ENCODE peak calls at places on chromosomes 7 and 10, in five cellular contexts. Z is CD4-positive, alpha-beta T cell; W is foreskin keratinocyte; A is stomach; T is heart left ventricle. Y is an unnamed sample.

GRCh38 chr10:59064116-59064707 is 112.2 kb upstream of the PHYHIPL start:
- DNase-seq in Z (no peak), A (no peak), T (no peak), W (no peak), Y (no peak)

GRCh38 chr7:142385528-142386340 is 127.9 kb upstream of the PRSS58 start:
- DNase-seq in A (no peak), Z (peak), W (peak), T (no peak), Y (peak)

GRCh38 chr10:33412261-33413092 is 78.0 kb upstream of the NRP1 start:
- DNase-seq in Z (no peak), T (no peak), W (peak), A (no peak), Y (no peak)

GRCh38 chr7:45451636-45452035 is 122.5 kb upstream of the ADCY1 start:
- DNase-seq in W (peak), Z (no peak), T (no peak), A (no peak), Y (no peak)

GRCh38 chr7:80334185-80334584 is 177.7 kb downstream of the GNAT3 start:
- DNase-seq in Z (no peak), W (no peak), A (no peak), T (no peak), Y (no peak)

GRCh38 chr10:101031128-101031795 is at the start of the genes PDZD7 and SFXN3:
- DNase-seq in W (peak), T (peak), A (peak), Z (peak), Y (peak)

GRCh38 chr7:139231513-139232376 is 708 bp downstream of the UBN2 start:
- DNase-seq in T (peak), Z (peak), W (no peak), A (peak), Y (peak)

GRCh38 chr7:70630647-70631457 is 501.1 kb upstream of the GALNT17 start:
- DNase-seq in W (no peak), Z (no peak), A (no peak), T (peak), Y (no peak)

GRCh38 chr7:68706291-68706690 is 892.0 kb upstream of the AUTS2 start:
- DNase-seq in T (no peak), A (no peak), Z (no peak), W (no peak), Y (no peak)

GRCh38 chr10:106711313-106711906 is 453.1 kb downstream of the SORCS1 start:
- DNase-seq in A (peak), W (no peak), Z (no peak), T (no peak), Y (no peak)

GRCh38 chr10:34885901-34886300 is 70.8 kb upstream of the PARD3 start:
- DNase-seq in A (no peak), W (no peak), T (no peak), Z (no peak), Y (no peak)

GRCh38 chr7:128405345-128406146 is 4.2 kb downstream of the IMPDH1 start:
- DNase-seq in W (no peak), T (peak), A (peak), Z (peak), Y (peak)

GRCh38 chr10:102675887-102676616 is 31.8 kb downstream of the TRIM8 start:
- DNase-seq in W (no peak), Z (no peak), T (no peak), A (no peak), Y (peak)

GRCh38 chr10:14244147-14244546 is 86.6 kb downstream of the FRMD4A start:
- DNase-seq in A (no peak), Z (no peak), W (no peak), T (no peak), Y (no peak)

GRCh38 chr10:110547139-110547761 is 20.2 kb upstream of the SMC3 start:
- DNase-seq in Z (no peak), A (no peak), T (no peak), W (no peak), Y (no peak)

GRCh38 chr10:129530486-129531065 is 63.5 kb downstream of the MGMT start:
- DNase-seq in W (no peak), Z (no peak), A (no peak), T (peak), Y (no peak)

GRCh38 chr7:3229904-3230470 is 71.1 kb upstream of the SDK1 start:
- DNase-seq in W (no peak), Z (no peak), T (no peak), A (no peak), Y (no peak)

GRCh38 chr10:3770611-3771110 is 14.3 kb downstream of the KLF6 start:
- DNase-seq in Z (no peak), T (no peak), A (no peak), W (no peak), Y (no peak)

GRCh38 chr10:110010076-110011069 is 2.6 kb downstream of the ADD3 start:
- DNase-seq in T (no peak), W (no peak), A (no peak), Z (peak), Y (no peak)

GRCh38 chr7:4879401-4880081 is 4.0 kb downstream of the RADIL start:
- DNase-seq in T (no peak), A (no peak), Z (no peak), W (no peak), Y (no peak)

GRCh38 chr7:138726288-138726687 is 25.1 kb upstream of the SVOPL start:
- DNase-seq in T (no peak), Z (no peak), A (no peak), W (no peak), Y (no peak)

GRCh38 chr7:41113663-41114062 is 589.2 kb downstream of the INHBA start:
- DNase-seq in A (no peak), W (no peak), T (no peak), Z (no peak), Y (no peak)

GRCh38 chr10:122567056-122567660 is 6.6 kb downstream of the DMBT1 start:
- DNase-seq in A (peak), T (no peak), W (no peak), Z (peak), Y (no peak)

GRCh38 chr10:75202321-75203096 is 8.1 kb upstream of the VDAC2 start:
- DNase-seq in T (peak), Z (no peak), A (peak), W (no peak), Y (no peak)

GRCh38 chr10:61332506-61332905 is 120.7 kb downstream of the TMEM26 start:
- DNase-seq in W (no peak), Z (no peak), A (no peak), T (no peak), Y (no peak)

GRCh38 chr10:117728087-117728486 is 185.5 kb downstream of the EMX2 start:
- DNase-seq in W (no peak), Z (no peak), T (no peak), A (no peak), Y (no peak)

GRCh38 chr7:37359662-37360444 is 88.8 kb downstream of the ELMO1 start:
- DNase-seq in A (no peak), T (no peak), Z (no peak), W (no peak), Y (no peak)

GRCh38 chr7:122425731-122426130 is 121.2 kb upstream of the FEZF1 start:
- DNase-seq in A (no peak), Z (no peak), W (no peak), T (no peak), Y (no peak)

GRCh38 chr7:140876519-140877248 is 48.0 kb downstream of the BRAF start:
- DNase-seq in Z (no peak), A (no peak), W (peak), T (no peak), Y (no peak)

GRCh38 chr7:11492307-11492706 is 339.7 kb downstream of the THSD7A start:
- DNase-seq in A (no peak), T (no peak), W (no peak), Z (no peak), Y (no peak)

GRCh38 chr7:69654381-69654780 is 56.1 kb downstream of the AUTS2 start:
- DNase-seq in A (peak), W (no peak), T (no peak), Z (no peak), Y (peak)

GRCh38 chr7:32659853-32660252 is 164.6 kb downstream of the AVL9 start:
- DNase-seq in T (no peak), A (no peak), Z (no peak), W (no peak), Y (no peak)

GRCh38 chr7:50729962-50730361 is 52.7 kb downstream of the GRB10 start:
- DNase-seq in T (no peak), A (no peak), W (no peak), Z (no peak), Y (no peak)

GRCh38 chr10:71631007-71631859 is 88.3 kb downstream of the C10orf105 start:
- DNase-seq in Z (no peak), W (no peak), T (no peak), A (no peak), Y (no peak)

GRCh38 chr7:62361-63116 is 129.8 kb upstream of the FAM20C start:
- DNase-seq in T (no peak), A (no peak), W (no peak), Z (no peak), Y (peak)

GRCh38 chr10:127254276-127254675 is 57.9 kb upstream of the INSYN2A start:
- DNase-seq in A (no peak), W (no peak), Z (no peak), T (no peak), Y (no peak)

GRCh38 chr10:9211228-9211627 is 1156.7 kb downstream of the GATA3 start:
- DNase-seq in A (no peak), T (no peak), Z (no peak), W (no peak), Y (no peak)

GRCh38 chr7:27922907-27923306 is 182.9 kb downstream of the TAX1BP1 start:
- DNase-seq in W (no peak), Z (no peak), A (no peak), T (no peak), Y (no peak)
- H3K27ac ChIP-seq in W (no peak), Z (no peak), A (no peak), T (no peak), Y (no peak)

GRCh38 chr10:78255214-78255613 is 221.6 kb downstream of the RPS24 start:
- DNase-seq in Z (no peak), A (no peak), T (no peak), W (peak), Y (no peak)
- H3K27ac ChIP-seq in Z (no peak), A (peak), T (no peak), W (no peak), Y (no peak)

GRCh38 chr10:5944389-5945202 is 32.7 kb downstream of the IL15RA start:
- DNase-seq in W (peak), A (peak), T (no peak), Z (no peak), Y (peak)
- H3K27ac ChIP-seq in W (peak), A (peak), T (peak), Z (no peak), Y (peak)

DNA sequence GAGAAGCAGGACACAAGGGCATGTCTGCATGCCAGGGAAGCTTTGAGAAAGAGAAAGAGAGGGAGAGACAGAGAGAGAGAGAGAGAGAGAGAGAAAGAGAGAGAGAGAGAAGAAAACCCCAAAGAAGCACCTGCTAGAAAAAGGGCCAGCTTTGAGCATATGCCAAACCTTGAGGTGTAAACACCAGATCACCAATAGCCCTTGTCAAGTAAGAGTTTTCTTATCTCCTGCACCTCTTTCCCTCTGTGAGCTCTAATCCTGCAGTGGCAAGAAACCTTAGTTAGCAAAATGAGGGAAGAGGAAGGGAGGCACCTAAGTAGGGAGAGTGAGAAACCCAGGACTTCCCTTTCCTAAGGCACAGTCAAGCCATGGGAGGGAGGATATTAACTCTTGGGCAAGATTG is 11.3 kb upstream of the TRDMT1 start:
- DNase-seq in Z (no peak), T (no peak), A (no peak), W (no peak), Y (no peak)
- H3K27ac ChIP-seq in Z (no peak), T (no peak), A (no peak), W (no peak), Y (no peak)

DNA sequence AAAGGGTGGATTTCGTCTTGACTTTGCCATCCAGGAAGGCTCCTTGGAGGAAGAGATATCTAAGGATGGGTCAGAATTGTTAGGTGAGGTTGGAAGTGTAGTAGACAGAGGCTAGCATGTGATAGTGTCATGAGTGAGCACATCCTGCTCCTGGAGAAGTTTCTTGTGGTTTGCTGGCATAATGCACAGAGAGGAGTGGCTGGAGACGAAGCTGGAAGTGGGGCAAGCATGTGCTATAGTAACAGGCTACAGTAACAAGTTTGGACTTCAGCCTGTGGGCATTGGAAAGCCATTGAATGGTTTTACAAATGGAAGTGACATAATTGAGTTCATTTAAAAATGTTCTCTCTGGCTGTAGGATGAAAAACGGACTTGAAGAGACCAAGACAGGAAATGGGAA is 175.6 kb upstream of the VWC2 start:
- DNase-seq in A (no peak), Z (no peak), W (peak), T (no peak), Y (no peak)
- H3K27ac ChIP-seq in A (no peak), Z (no peak), W (no peak), T (no peak), Y (no peak)

GRCh38 chr7:43653891-43654504 is 71.1 kb downstream of the STK17A start:
- DNase-seq in Z (no peak), W (no peak), A (no peak), T (no peak), Y (no peak)

GRCh38 chr7:43656997-43657396 is 72.3 kb downstream of the COA1 start:
- DNase-seq in T (no peak), W (no peak), Z (no peak), A (no peak), Y (no peak)

GRCh38 chr7:43653466-43653865 is 70.6 kb downstream of the STK17A start:
- DNase-seq in A (no peak), Z (no peak), W (no peak), T (no peak), Y (no peak)

GRCh38 chr7:43652364-43652763 is 69.5 kb downstream of the STK17A start:
- DNase-seq in A (no peak), T (no peak), W (no peak), Z (no peak), Y (no peak)

DNA sequence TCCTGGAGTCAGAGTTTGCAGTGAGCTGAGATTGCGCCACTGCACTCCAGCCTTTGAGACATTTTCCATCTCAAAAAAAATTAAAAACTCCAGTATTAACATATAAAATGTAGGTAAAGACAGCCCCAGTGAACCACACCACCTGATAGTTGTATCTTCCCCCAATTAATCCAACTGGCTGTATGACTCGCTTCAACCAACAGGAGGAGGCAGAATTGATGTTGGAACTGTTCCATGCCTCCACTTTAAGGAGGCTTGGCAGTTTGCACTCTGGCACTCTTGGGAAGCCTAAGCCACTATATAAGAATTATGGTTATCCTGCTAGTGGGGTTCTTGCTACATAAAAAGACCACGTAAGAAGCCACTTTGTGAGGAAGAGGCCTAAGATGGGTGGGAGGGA is 72.7 kb downstream of the STK17A start:
- DNase-seq in W (no peak), A (no peak), T (no peak), Z (no peak), Y (no peak)
- H3K27ac ChIP-seq in W (no peak), A (no peak), T (no peak), Z (no peak), Y (no peak)

DNA sequence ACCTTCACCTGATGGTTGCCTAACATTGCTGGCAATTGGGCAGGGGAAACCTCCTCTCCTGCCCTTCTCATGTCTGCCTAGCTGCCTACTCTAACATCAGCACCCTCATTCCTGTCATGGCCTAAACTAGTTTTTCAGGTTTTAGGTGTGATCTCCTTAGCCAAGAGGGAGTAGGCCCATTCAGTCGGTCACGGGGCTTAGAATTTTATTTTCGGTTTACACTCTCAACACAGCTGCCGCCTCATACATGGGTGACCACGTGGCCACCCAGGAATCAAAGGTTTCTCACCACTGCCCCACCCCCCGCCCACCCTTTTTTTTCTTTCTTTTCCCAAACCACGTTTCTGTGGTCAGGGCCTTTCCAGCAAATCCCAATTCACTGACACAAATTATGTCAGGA is 97.2 kb downstream of the RALA start:
- DNase-seq in W (peak), Z (no peak), A (peak), T (no peak), Y (no peak)
- H3K27ac ChIP-seq in W (peak), Z (no peak), A (peak), T (no peak), Y (peak)

DNA sequence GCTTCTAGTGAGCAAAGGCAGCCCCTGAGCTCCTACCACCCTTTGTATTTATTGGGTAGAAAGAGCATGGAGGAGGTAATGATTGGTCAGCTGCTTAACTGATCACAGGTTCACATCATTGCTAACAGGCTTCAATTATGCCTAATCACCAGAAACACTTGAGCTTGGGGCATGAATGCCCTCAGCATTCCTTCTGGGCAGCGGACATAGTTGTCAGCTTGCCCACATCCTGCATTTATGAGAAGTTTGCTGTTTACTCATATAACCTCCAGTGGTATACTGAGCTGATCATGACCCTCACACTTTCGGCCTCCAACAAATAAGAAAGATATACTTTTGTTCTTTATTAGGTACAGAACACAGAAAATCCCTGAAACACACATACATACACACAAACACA is 140.3 kb upstream of the ODAD2 start:
- DNase-seq in A (no peak), T (no peak), W (no peak), Z (no peak), Y (no peak)
- H3K27ac ChIP-seq in A (no peak), T (no peak), W (no peak), Z (no peak), Y (no peak)

DNA sequence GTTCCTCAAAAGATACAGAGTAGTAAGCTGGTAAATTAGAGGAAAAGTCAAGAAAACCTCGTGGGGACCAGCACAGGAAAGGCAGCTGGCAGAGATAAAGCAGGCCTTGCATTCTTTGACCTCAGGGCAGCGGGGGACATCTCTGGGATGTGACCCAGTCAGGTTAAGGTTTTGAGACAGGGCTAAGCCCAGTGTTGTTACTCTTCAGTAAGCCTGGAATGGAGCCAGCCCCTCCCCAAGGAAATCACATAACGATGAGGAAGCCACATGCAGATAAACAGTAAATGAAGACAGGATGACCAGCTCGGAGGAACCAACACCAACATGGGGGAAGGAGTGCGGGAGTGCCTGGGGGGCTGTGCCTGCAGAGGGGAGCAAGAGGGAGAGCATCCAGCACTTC is 99.6 kb downstream of the JAZF1 start:
- DNase-seq in A (no peak), Z (no peak), T (no peak), W (no peak), Y (no peak)
- H3K27ac ChIP-seq in A (no peak), Z (no peak), T (no peak), W (no peak), Y (no peak)

Y was measured in pancreas.